ENCODE peak calls at places on chromosome 2, in six cellular contexts. N is adrenal gland; J is caudate nucleus; G is GM12892; L is tibial nerve; F is stimulated activated naive CD8-positive, alpha-beta T cell treated with anti-CD3 and anti-CD28 coated beads, Interleukin-15, Interleukin-2, amounts not matched to agents 100 U/mL and 50 U/mL, for 24 hours. I is an unnamed sample.

GRCh38 chr2:152098033-152098797 is 629 bp downstream of the CACNB4 start:
- DNase-seq in F (peak), L (no peak), J (no peak), G (peak), N (peak), I (no peak)

GRCh38 chr2:56505885-56506284 is 322.1 kb downstream of the CCDC85A start:
- DNase-seq in L (no peak), N (no peak), J (no peak), G (no peak), F (no peak), I (no peak)

GRCh38 chr2:33441235-33441810 is 35.1 kb upstream of the RASGRP3 start:
- DNase-seq in G (peak), J (peak), F (no peak), N (peak), L (no peak), I (no peak)

GRCh38 chr2:217876253-217876570 is 126.6 kb downstream of the TNS1 start:
- DNase-seq in F (no peak), N (no peak), L (no peak), J (no peak), G (no peak), I (no peak)

GRCh38 chr2:120875431-120875830 is 139.8 kb downstream of the GLI2 start:
- DNase-seq in F (no peak), G (no peak), N (no peak), J (no peak), L (no peak), I (no peak)

GRCh38 chr2:101432411-101433181 is 42.3 kb downstream of the RFX8 start:
- DNase-seq in J (no peak), G (no peak), F (no peak), L (no peak), N (no peak), I (peak)

GRCh38 chr2:236928353-236929153 is 157.1 kb upstream of the COPS8 start:
- DNase-seq in F (no peak), G (no peak), N (no peak), L (no peak), J (no peak), I (no peak)

GRCh38 chr2:137118140-137118539 is 352.8 kb downstream of the THSD7B start:
- DNase-seq in G (no peak), N (no peak), J (no peak), L (no peak), F (no peak), I (no peak)

GRCh38 chr2:145975406-145975805 is 1455.5 kb upstream of the ZEB2 start:
- DNase-seq in L (no peak), G (no peak), J (no peak), F (no peak), N (no peak), I (no peak)

GRCh38 chr2:43518182-43518581 is 77.7 kb downstream of the THADA start:
- DNase-seq in J (no peak), F (no peak), G (no peak), L (no peak), N (no peak), I (no peak)

GRCh38 chr2:118249531-118249930 is 161.3 kb downstream of the INSIG2 start:
- DNase-seq in L (no peak), G (no peak), F (no peak), N (no peak), J (no peak), I (no peak)

GRCh38 chr2:235238537-235238936 is 255.3 kb upstream of the AGAP1 start:
- DNase-seq in L (peak), F (no peak), N (peak), G (no peak), J (no peak), I (no peak)

GRCh38 chr2:235911125-235911524 is 257.1 kb downstream of the GBX2 start:
- DNase-seq in G (no peak), J (no peak), F (no peak), L (no peak), N (no peak), I (no peak)